ENCODE peak calls at places on chromosome 2, in six cellular contexts. B is nephron progenitor cell, W is EH, L is NCI-H2081, A is Caki2, Z is posterior vena cava. V is an unnamed sample.

GRCh38 chr2:85743304-85743978 is 10.3 kb upstream of the ATOH8 start:
- DNase-seq in B (no peak), Z (peak), W (peak), L (no peak), A (peak), V (peak)

GRCh38 chr2:215878476-215879063 is 134.8 kb downstream of the MREG start:
- DNase-seq in Z (no peak), W (peak), L (no peak), A (no peak), B (no peak), V (no peak)

GRCh38 chr2:104902317-104902716 is 48.4 kb downstream of the POU3F3 start:
- DNase-seq in A (no peak), B (no peak), L (no peak), Z (no peak), W (no peak), V (no peak)

GRCh38 chr2:161825429-161825828 is 201.2 kb downstream of the SLC4A10 start:
- DNase-seq in B (no peak), A (no peak), L (no peak), W (no peak), Z (no peak), V (no peak)

GRCh38 chr2:240934701-240935100 is 28.6 kb downstream of the CROCC2 start:
- DNase-seq in Z (no peak), W (no peak), A (no peak), L (no peak), B (no peak), V (no peak)

GRCh38 chr2:220117010-220117409 is 489.6 kb downstream of the SLC4A3 start:
- DNase-seq in W (no peak), L (peak), B (no peak), A (no peak), Z (no peak), V (peak)

GRCh38 chr2:85355073-85355410 is 473 bp downstream of the ELMOD3 start:
- DNase-seq in B (no peak), A (no peak), L (no peak), Z (no peak), W (peak), V (no peak)

GRCh38 chr2:134980639-134981038 is 62.0 kb downstream of the CCNT2 start:
- DNase-seq in Z (no peak), W (no peak), L (no peak), B (no peak), A (no peak), V (no peak)

GRCh38 chr2:37918742-37919186 is 6.3 kb upstream of the RMDN2 start:
- DNase-seq in Z (no peak), W (peak), A (no peak), B (no peak), L (no peak), V (no peak)

GRCh38 chr2:210577263-210578071 is 21.1 kb downstream of the CPS1 start:
- DNase-seq in Z (no peak), A (peak), B (peak), L (peak), W (peak), V (no peak)

GRCh38 chr2:200079356-200079755 is 124.0 kb downstream of the MAIP1 start:
- DNase-seq in A (no peak), Z (no peak), W (no peak), L (no peak), B (no peak), V (no peak)

GRCh38 chr2:66865161-66865560 is 430.2 kb downstream of the MEIS1 start:
- DNase-seq in W (peak), B (no peak), Z (no peak), L (no peak), A (no peak), V (no peak)

GRCh38 chr2:150282821-150283309 is 204.6 kb downstream of the RND3 start:
- DNase-seq in A (no peak), W (peak), B (peak), Z (no peak), L (no peak), V (no peak)

GRCh38 chr2:173963323-173963816 is 1.8 kb downstream of the SP3 start:
- DNase-seq in L (peak), Z (no peak), W (peak), A (peak), B (no peak), V (peak)

GRCh38 chr2:191065785-191066184 is 51.8 kb upstream of the STAT1 start:
- DNase-seq in L (no peak), Z (no peak), A (no peak), W (no peak), B (no peak), V (no peak)

GRCh38 chr2:227163998-227164744 is at the start of the genes COL4A3 and COL4A4:
- DNase-seq in W (peak), Z (no peak), B (peak), L (peak), A (peak), V (no peak)